ENCODE peak calls at places on chromosomes 6 and 20, in five cellular contexts. F is epithelial cell of esophagus, G is kidney epithelial cell, X is cardiac muscle cell, R is BE2C. Y is an unnamed sample.

GRCh38 chr6:46628976-46629375 is 23.6 kb downstream of the CYP39A1 start:
- DNase-seq in F (no peak), G (no peak), X (no peak), R (no peak), Y (no peak)

GRCh38 chr6:151004415-151005024 is 139.0 kb downstream of the MTHFD1L start:
- DNase-seq in F (peak; percentile 89), G (peak; percentile 39), X (no peak), R (no peak), Y (no peak)

GRCh38 chr6:168377481-168377850 is 57.9 kb upstream of the DACT2 start:
- DNase-seq in F (no peak), G (no peak), X (no peak), R (no peak), Y (no peak)

GRCh38 chr20:49831770-49832631 is 19.4 kb downstream of the SLC9A8 start:
- DNase-seq in F (no peak), G (no peak), X (no peak), R (no peak), Y (no peak)

GRCh38 chr20:32894711-32895355 is 36.1 kb downstream of the EFCAB8 start:
- DNase-seq in F (peak; percentile 89), G (no peak), X (no peak), R (no peak), Y (no peak)

GRCh38 chr20:43977252-43977651 is 62.6 kb downstream of the TOX2 start:
- DNase-seq in F (peak; percentile 11), G (no peak), X (no peak), R (no peak), Y (no peak)

GRCh38 chr20:49993301-49993751 is 10.5 kb downstream of the SNAI1 start:
- DNase-seq in F (no peak), G (no peak), X (no peak), R (no peak), Y (no peak)

GRCh38 chr6:133807531-133807930 is 81.4 kb upstream of the TCF21 start:
- DNase-seq in F (no peak), G (no peak), X (no peak), R (no peak), Y (no peak)

GRCh38 chr6:56004421-56004820 is 129.0 kb upstream of the BMP5 start:
- DNase-seq in F (peak; percentile 60), G (no peak), X (no peak), R (no peak), Y (no peak)

GRCh38 chr6:31815025-31815838 is at the start of the genes HSPA1A and HSPA1L:
- DNase-seq in F (peak; percentile 94), G (no peak), X (peak; percentile 90), R (peak; percentile 96), Y (peak; percentile 84)

GRCh38 chr6:89412071-89413005 is at the start of gene RRAGD:
- DNase-seq in F (peak; percentile 35), G (no peak), X (peak; percentile 87), R (peak; percentile 82), Y (peak; percentile 30)

GRCh38 chr20:59733326-59733725 is 129.0 kb downstream of the PHACTR3 start:
- DNase-seq in F (no peak), G (no peak), X (no peak), R (no peak), Y (no peak)

GRCh38 chr6:37134622-37135191 is 35.2 kb upstream of the PIM1 start:
- DNase-seq in F (peak; percentile 99), G (peak; percentile 96), X (no peak), R (no peak), Y (no peak)

GRCh38 chr6:43838276-43839036 is 68.4 kb downstream of the VEGFA start:
- DNase-seq in F (peak; percentile 38), G (no peak), X (peak; percentile 67), R (peak; percentile 41), Y (peak; percentile 23)

GRCh38 chr6:105483492-105483891 is 80.6 kb upstream of the PREP start:
- DNase-seq in F (peak; percentile 45), G (no peak), X (no peak), R (no peak), Y (no peak)

GRCh38 chr20:31485450-31486339 is 10.6 kb downstream of the REM1 start:
- DNase-seq in F (no peak), G (no peak), X (no peak), R (no peak), Y (peak; percentile 7)

GRCh38 chr20:59923514-59923913 is 9.9 kb downstream of the SYCP2 start:
- DNase-seq in F (no peak), G (no peak), X (no peak), R (no peak), Y (no peak)

GRCh38 chr20:11195899-11196558 is 522.2 kb upstream of the JAG1 start:
- DNase-seq in F (peak; percentile 90), G (peak; percentile 61), X (peak; percentile 31), R (no peak), Y (no peak)

DNA sequence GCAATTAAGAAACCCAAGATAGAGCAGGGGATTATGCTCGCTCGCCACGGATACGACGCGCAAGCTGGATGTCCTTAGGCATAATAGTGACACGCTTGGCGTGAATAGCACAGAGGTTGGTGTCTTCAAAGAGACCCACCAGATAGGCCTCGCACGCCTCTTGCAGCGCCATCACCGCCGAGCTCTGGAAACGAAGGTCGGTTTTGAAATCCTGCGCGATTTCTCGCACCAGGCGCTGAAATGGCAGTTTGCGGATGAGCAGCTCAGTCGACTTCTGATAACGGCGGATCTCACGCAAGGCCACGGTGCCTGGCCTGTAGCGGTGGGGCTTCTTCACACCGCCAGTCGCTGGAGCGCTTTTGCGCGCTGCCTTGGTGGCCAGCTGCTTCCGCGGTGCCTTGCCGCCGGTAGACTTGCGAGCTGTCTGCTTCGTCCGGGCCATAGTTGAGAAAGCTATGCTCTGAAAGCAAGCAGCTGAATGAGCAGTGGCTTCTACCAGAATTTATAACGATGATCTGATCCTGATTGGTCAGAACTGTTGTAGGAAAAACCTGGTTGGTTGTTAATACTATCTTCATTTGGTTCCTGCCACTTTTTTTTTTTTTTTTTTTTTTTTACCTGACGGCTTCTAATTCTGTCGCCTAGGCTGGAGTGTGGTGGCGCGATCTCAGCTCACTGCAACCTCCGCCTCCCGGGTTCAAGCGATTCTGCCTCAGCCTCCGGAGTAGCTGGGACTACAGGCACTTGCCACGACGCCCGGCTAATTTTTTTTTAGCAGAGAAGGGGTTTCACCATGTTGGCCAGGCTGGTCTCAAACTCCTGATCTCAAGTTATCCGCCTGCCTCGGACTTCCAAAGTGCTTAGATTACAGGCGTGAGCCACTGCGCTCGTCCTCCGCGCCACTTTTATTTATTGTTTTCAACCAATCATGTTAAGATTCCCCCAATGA is 21.6 kb downstream of the OR2B2 start:
- DNase-seq in F (peak; percentile 94), G (peak; percentile 90), X (peak; percentile 91), R (peak; percentile 82), Y (peak; percentile 55)
- TF ChIP-seq CTCF in F (no peak), G (no peak), X (no peak), R (no peak), Y (no peak)

GRCh38 chr20:51542033-51542893 is at the start of gene NFATC2:
- DNase-seq in F (no peak), G (no peak), X (peak; percentile 80), R (no peak), Y (peak; percentile 41)
- TF ChIP-seq CTCF in F (no peak), G (peak; percentile 36), X (peak; percentile 11), R (no peak), Y (no peak)

GRCh38 chr6:125526007-125526720 is 223.3 kb upstream of the HEY2 start:
- DNase-seq in F (no peak), G (no peak), X (no peak), R (no peak), Y (no peak)
- TF ChIP-seq CTCF in F (no peak), G (no peak), X (no peak), R (no peak), Y (no peak)

DNA sequence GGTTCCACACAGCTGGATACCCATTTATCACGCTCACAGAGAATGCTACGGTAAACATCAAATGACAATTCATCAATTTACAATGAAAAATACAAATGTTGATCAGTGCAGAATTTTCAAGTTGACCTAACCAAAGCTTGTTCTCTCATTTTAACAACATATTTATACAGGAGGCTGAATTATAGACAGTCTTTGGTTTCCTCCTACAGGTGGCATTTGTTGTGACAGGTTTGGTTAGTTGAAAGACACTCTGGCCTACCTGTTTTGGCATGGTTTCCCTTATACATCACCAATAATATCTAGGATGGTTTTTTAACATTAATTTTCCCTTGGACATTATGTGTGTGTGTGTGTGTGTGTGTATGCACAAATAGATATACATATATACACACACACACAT is 642.5 kb upstream of the MMS22L start:
- DNase-seq in F (peak; percentile 50), G (no peak), X (no peak), R (no peak), Y (no peak)
- TF ChIP-seq CTCF in F (peak; percentile 58), G (no peak), X (no peak), R (peak; percentile 15), Y (no peak)

DNA sequence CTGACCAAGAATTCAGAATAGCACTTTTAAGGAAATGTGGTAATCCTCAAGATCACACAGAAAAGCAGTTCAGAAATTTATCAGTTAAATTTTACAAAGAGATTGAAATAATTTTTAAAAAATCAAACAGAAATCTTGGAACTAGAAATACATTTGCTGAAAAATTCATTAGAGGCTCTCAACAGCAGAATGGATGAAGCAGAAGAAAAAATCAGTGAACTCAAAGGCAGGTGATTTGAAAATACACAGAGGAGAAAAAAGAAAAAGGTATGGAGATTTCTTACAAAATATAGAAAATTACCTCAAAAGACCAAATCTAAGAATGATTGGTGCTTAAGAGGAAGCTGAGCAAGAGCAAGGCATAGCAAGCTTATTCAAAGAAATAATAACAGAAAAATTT is 11.5 kb downstream of the NQO2 start:
- DNase-seq in F (no peak), G (no peak), X (no peak), R (no peak), Y (no peak)
- TF ChIP-seq CTCF in F (no peak), G (no peak), X (no peak), R (no peak), Y (no peak)

GRCh38 chr6:14804001-14804401 is 441.9 kb upstream of the JARID2 start:
- DNase-seq in F (peak; percentile 83), G (no peak), X (no peak), R (no peak), Y (no peak)
- TF ChIP-seq CTCF in F (no peak), G (no peak), X (no peak), R (no peak), Y (no peak)

GRCh38 chr20:35001596-35002362 is 46.1 kb downstream of the MYH7B start:
- DNase-seq in F (peak; percentile 21), G (no peak), X (no peak), R (no peak), Y (no peak)
- TF ChIP-seq CTCF in F (peak; percentile 49), G (peak; percentile 37), X (peak; percentile 21), R (peak; percentile 48), Y (no peak)

DNA sequence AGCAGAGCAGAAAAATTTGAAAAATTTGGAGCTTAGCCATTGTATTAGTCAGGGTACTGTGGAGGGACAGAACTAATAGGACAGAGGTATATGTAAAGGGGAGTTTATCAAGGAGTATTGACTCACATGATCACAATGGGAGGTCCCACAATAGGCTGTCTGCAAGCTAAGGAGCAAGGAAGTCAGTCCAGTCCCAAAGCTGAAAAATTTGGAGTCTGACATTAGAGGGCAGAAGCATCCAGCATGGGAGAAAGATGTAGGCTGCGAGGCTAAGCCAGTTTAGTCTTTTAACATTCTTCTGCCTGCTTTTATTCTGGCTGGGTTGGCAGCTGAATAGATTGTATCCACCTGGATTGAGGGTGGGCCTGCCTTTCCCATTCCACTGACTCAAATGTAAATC is 82.0 kb downstream of the SMPDL3A start:
- DNase-seq in F (no peak), G (no peak), X (no peak), R (no peak), Y (no peak)
- TF ChIP-seq CTCF in F (no peak), G (no peak), X (no peak), R (no peak), Y (no peak)

GRCh38 chr6:164331026-164331425 is 916.5 kb downstream of the QKI start:
- DNase-seq in F (no peak), G (no peak), X (no peak), R (no peak), Y (no peak)
- TF ChIP-seq CTCF in F (no peak), G (no peak), X (no peak), R (no peak), Y (no peak)

GRCh38 chr20:38941726-38942389 is 15.6 kb downstream of the FAM83D start:
- DNase-seq in F (no peak), G (no peak), X (no peak), R (no peak), Y (no peak)
- TF ChIP-seq CTCF in F (no peak), G (no peak), X (no peak), R (no peak), Y (no peak)

Y was measured in endothelial cell.